ENCODE peak calls at places on chromosomes 2 and 18, in five cellular contexts. E is uterus, N is prostate gland, F is fibroblast of pulmonary artery, I is esophagus squamous epithelium. Y is an unnamed sample.

GRCh38 chr2:69169990-69170389 is 157.0 kb downstream of the ANTXR1 start:
- DNase-seq in E (no peak), N (no peak), F (no peak), I (no peak), Y (no peak)

GRCh38 chr2:23411752-23412431 is 26.9 kb downstream of the KLHL29 start:
- DNase-seq in E (no peak), N (no peak), F (peak), I (no peak), Y (no peak)

GRCh38 chr2:71884303-71885042 is 263.2 kb downstream of the CYP26B1 start:
- DNase-seq in E (no peak), N (no peak), F (peak), I (no peak), Y (no peak)

GRCh38 chr18:47953471-47953931 is 23.0 kb upstream of the SMAD2 start:
- DNase-seq in E (no peak), N (peak), F (peak), I (peak), Y (no peak)

GRCh38 chr2:137910641-137911040 is 53.6 kb upstream of the HNMT start:
- DNase-seq in E (no peak), N (no peak), F (peak), I (no peak), Y (no peak)

GRCh38 chr2:206799083-206799482 is 33.7 kb downstream of the FASTKD2 start:
- DNase-seq in E (no peak), N (no peak), F (peak), I (no peak), Y (no peak)

GRCh38 chr18:51039138-51040112 is 9.4 kb downstream of the SMAD4 start:
- DNase-seq in E (no peak), N (no peak), F (peak), I (no peak), Y (no peak)

GRCh38 chr18:2240311-2240705 is 331.0 kb downstream of the METTL4 start:
- DNase-seq in E (no peak), N (no peak), F (no peak), I (no peak), Y (no peak)

GRCh38 chr2:219758907-219759680 is 131.7 kb downstream of the SLC4A3 start:
- DNase-seq in E (no peak), N (no peak), F (no peak), I (no peak), Y (no peak)

GRCh38 chr2:20485612-20485926 is 38.7 kb downstream of the RHOB start:
- DNase-seq in E (peak), N (no peak), F (no peak), I (no peak), Y (peak)

GRCh38 chr18:56709463-56709862 is 58.3 kb downstream of the WDR7 start:
- DNase-seq in E (no peak), N (no peak), F (peak), I (no peak), Y (no peak)

GRCh38 chr2:172791953-172792352 is 56.3 kb downstream of the RAPGEF4 start:
- DNase-seq in E (no peak), N (no peak), F (no peak), I (no peak), Y (no peak)

DNA sequence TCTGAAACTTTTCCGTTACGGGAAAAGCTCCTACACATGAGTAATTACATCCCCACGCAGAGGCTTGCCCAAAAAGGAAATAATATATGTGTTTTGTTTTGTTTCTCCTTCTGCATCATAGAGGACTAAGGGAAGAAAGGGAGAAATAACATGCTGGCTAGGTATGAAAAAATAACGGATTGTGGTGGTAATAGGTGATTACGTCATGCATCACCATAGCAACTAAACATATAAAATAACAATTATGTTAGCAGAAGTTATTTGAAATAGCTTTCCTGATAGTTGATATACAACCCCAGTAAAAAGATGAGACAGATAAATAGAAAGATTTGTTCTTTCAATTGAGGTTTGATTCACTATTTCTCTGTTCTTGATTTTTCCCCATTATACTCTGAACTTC is 518.0 kb downstream of the ZNF516 start:
- DNase-seq in E (no peak), N (no peak), F (no peak), I (no peak), Y (no peak)
- H3K4me3 ChIP-seq in E (no peak), N (no peak), F (no peak), I (no peak), Y (no peak)

DNA sequence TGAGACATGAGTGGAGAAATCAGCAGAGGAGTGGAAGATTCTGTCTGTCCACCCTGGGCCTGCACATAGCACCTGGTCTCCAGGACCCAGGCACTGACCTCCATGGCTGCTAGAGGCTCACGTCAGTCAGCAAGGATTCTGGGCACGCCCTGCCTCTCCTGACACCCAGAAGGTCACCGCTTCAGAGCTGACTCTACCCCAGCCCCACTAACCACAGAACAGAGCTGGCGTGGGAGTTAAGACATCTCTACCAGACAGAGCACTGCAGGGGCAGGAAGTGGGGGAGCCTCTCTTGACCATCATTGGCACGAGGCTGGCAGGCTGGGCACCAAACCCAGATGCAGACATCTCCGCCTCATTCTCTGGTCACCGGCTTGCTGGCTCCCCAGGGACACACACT is 3.0 kb downstream of the ADCY3 start:
- DNase-seq in E (no peak), N (no peak), F (no peak), I (no peak), Y (no peak)
- H3K4me3 ChIP-seq in E (peak), N (no peak), F (no peak), I (no peak), Y (no peak)

GRCh38 chr2:160419776-160420521 is 73.7 kb downstream of the RBMS1 start:
- DNase-seq in E (no peak), N (no peak), F (peak), I (no peak), Y (no peak)

GRCh38 chr2:160420711-160421110 is 72.9 kb downstream of the RBMS1 start:
- DNase-seq in E (no peak), N (no peak), F (no peak), I (no peak), Y (no peak)

GRCh38 chr2:160418853-160419252 is 74.8 kb downstream of the RBMS1 start:
- DNase-seq in E (no peak), N (no peak), F (no peak), I (no peak), Y (no peak)

GRCh38 chr2:160417745-160418397 is 75.7 kb downstream of the RBMS1 start:
- DNase-seq in E (no peak), N (no peak), F (peak), I (no peak), Y (no peak)

GRCh38 chr2:160418398-160418765 is 75.2 kb downstream of the RBMS1 start:
- DNase-seq in E (no peak), N (no peak), F (no peak), I (no peak), Y (no peak)
- H3K4me3 ChIP-seq in E (no peak), N (no peak), F (no peak), I (no peak), Y (no peak)

GRCh38 chr2:108619916-108620620 is 85.8 kb downstream of the LIMS1 start:
- DNase-seq in E (no peak), N (no peak), F (no peak), I (no peak), Y (no peak)
- H3K4me3 ChIP-seq in E (no peak), N (no peak), F (no peak), I (no peak), Y (no peak)